ENCODE peak calls at places on chromosomes 7 and 10, in eight cellular contexts. W is EL, G is NCI-H1092, Q is choroid plexus epithelial cell, I is endothelial cell, O is RWPE1, E is lower leg skin, J is RPMI8226. T is an unnamed sample.

GRCh38 chr10:98388086-98388655 is 26.8 kb downstream of the PYROXD2 start:
- DNase-seq in W (no peak), G (no peak), Q (no peak), I (no peak), O (no peak), E (no peak), J (no peak), T (no peak)

GRCh38 chr7:129169171-129169643 is 19.2 kb upstream of the SMO start:
- DNase-seq in W (peak; percentile 33), G (peak; percentile 39), Q (peak; percentile 33), I (peak; percentile 58), O (peak; percentile 20), E (peak; percentile 89), J (no peak), T (no peak)

GRCh38 chr7:20030915-20031362 is 186.2 kb downstream of the MACC1 start:
- DNase-seq in W (peak; percentile 67), G (no peak), Q (peak; percentile 9), I (no peak), O (no peak), E (no peak), J (no peak), T (no peak)

GRCh38 chr7:101882595-101883564 is 65.5 kb downstream of the CUX1 start:
- DNase-seq in W (peak; percentile 100), G (peak; percentile 80), Q (peak; percentile 99), I (peak; percentile 30), O (peak; percentile 96), E (peak; percentile 93), J (no peak), T (peak; percentile 100)

GRCh38 chr10:85874208-85874607 is 492.4 kb downstream of the GRID1 start:
- DNase-seq in W (no peak), G (no peak), Q (no peak), I (no peak), O (no peak), E (no peak), J (no peak), T (no peak)

GRCh38 chr10:78706256-78706655 is 362.5 kb upstream of the ZMIZ1 start:
- DNase-seq in W (peak; percentile 8), G (no peak), Q (no peak), I (no peak), O (peak; percentile 14), E (peak; percentile 61), J (no peak), T (no peak)

GRCh38 chr7:137345799-137346449 is 2.4 kb upstream of the PTN start:
- DNase-seq in W (no peak), G (no peak), Q (no peak), I (no peak), O (no peak), E (no peak), J (no peak), T (no peak)

GRCh38 chr10:24882047-24882698 is 70.2 kb downstream of the PRTFDC1 start:
- DNase-seq in W (peak; percentile 42), G (no peak), Q (peak; percentile 81), I (no peak), O (no peak), E (no peak), J (peak; percentile 68), T (no peak)